ENCODE peak calls at places on chromosomes 5 and 9, in nine cellular contexts. V is astrocyte, L is SK-N-MC, C is PC-9, I is neural progenitor cell, D is PC-3, J is fibroblast of lung, X is MM.1S, Y is A673. A is an unnamed sample.

GRCh38 chr5:158313027-158313738 is 454.2 kb upstream of the CLINT1 start:
- DNase-seq in V (no peak), L (no peak), C (no peak), I (peak), D (no peak), J (no peak), X (no peak), Y (no peak), A (no peak)

GRCh38 chr9:129446828-129447550 is 173.9 kb downstream of the C9orf50 start:
- DNase-seq in V (no peak), L (no peak), C (no peak), I (no peak), D (no peak), J (no peak), X (no peak), Y (peak), A (no peak)

GRCh38 chr5:31477516-31477915 is 54.4 kb downstream of the DROSHA start:
- DNase-seq in V (no peak), L (no peak), C (no peak), I (no peak), D (no peak), J (peak), X (no peak), Y (no peak), A (no peak)

GRCh38 chr9:88710449-88710848 is 175.5 kb downstream of the NXNL2 start:
- DNase-seq in V (no peak), L (no peak), C (no peak), I (no peak), D (no peak), J (no peak), X (no peak), Y (no peak), A (no peak)

GRCh38 chr5:159734366-159734765 is 181.9 kb upstream of the ADRA1B start:
- DNase-seq in V (no peak), L (no peak), C (no peak), I (no peak), D (no peak), J (no peak), X (no peak), Y (no peak), A (no peak)

GRCh38 chr9:98215821-98216220 is 23.4 kb upstream of the CORO2A start:
- DNase-seq in V (no peak), L (no peak), C (no peak), I (peak), D (peak), J (no peak), X (no peak), Y (no peak), A (no peak)

GRCh38 chr9:94482110-94482509 is 72.8 kb upstream of the PCAT7 start:
- DNase-seq in V (no peak), L (no peak), C (no peak), I (no peak), D (no peak), J (no peak), X (no peak), Y (no peak), A (no peak)

GRCh38 chr5:13580058-13580457 is 364.4 kb downstream of the DNAH5 start:
- DNase-seq in V (no peak), L (no peak), C (no peak), I (no peak), D (no peak), J (no peak), X (no peak), Y (no peak), A (no peak)

GRCh38 chr9:73845954-73846690 is 651.0 kb upstream of the RORB start:
- DNase-seq in V (no peak), L (no peak), C (no peak), I (peak), D (no peak), J (no peak), X (no peak), Y (no peak), A (no peak)

GRCh38 chr5:126354012-126354856 is 69.0 kb upstream of the GRAMD2B start:
- DNase-seq in V (peak), L (peak), C (peak), I (peak), D (peak), J (peak), X (peak), Y (peak), A (peak)

GRCh38 chr5:138985683-138986082 is 110.5 kb upstream of the LRRTM2 start:
- DNase-seq in V (no peak), L (no peak), C (no peak), I (no peak), D (peak), J (no peak), X (no peak), Y (no peak), A (no peak)

GRCh38 chr5:170427672-170428236 is 38.6 kb upstream of the KCNMB1 start:
- DNase-seq in V (no peak), L (peak), C (no peak), I (no peak), D (no peak), J (peak), X (no peak), Y (peak), A (peak)

GRCh38 chr9:107214381-107214780 is 68.7 kb upstream of the RAD23B start:
- DNase-seq in V (peak), L (no peak), C (no peak), I (no peak), D (no peak), J (no peak), X (no peak), Y (no peak), A (no peak)

GRCh38 chr5:98510111-98510510 is 263.4 kb upstream of the RGMB start:
- DNase-seq in V (peak), L (no peak), C (no peak), I (no peak), D (peak), J (peak), X (no peak), Y (no peak), A (peak)

GRCh38 chr5:34497031-34497808 is 158.9 kb upstream of the RAI14 start:
- DNase-seq in V (no peak), L (no peak), C (no peak), I (no peak), D (no peak), J (peak), X (no peak), Y (no peak), A (no peak)

GRCh38 chr5:160847526-160848085 is 4.4 kb downstream of the ATP10B start:
- DNase-seq in V (no peak), L (no peak), C (no peak), I (no peak), D (no peak), J (no peak), X (no peak), Y (no peak), A (no peak)

GRCh38 chr5:87729786-87730185 is 317.1 kb upstream of the CCNH start:
- DNase-seq in V (no peak), L (no peak), C (no peak), I (no peak), D (no peak), J (no peak), X (no peak), Y (no peak), A (no peak)

GRCh38 chr5:145689235-145689634 is 145.9 kb downstream of the PRELID2 start:
- DNase-seq in V (no peak), L (no peak), C (no peak), I (no peak), D (no peak), J (no peak), X (peak), Y (no peak), A (no peak)

GRCh38 chr9:105690742-105691141 is 3.6 kb upstream of the TMEM38B start:
- DNase-seq in V (no peak), L (no peak), C (no peak), I (no peak), D (peak), J (peak), X (no peak), Y (no peak), A (no peak)

GRCh38 chr9:3441197-3441816 is 84.5 kb downstream of the RFX3 start:
- DNase-seq in V (peak), L (peak), C (peak), I (peak), D (peak), J (peak), X (peak), Y (peak), A (peak)

GRCh38 chr5:10702911-10703491 is 58.0 kb downstream of the DAP start:
- DNase-seq in V (peak), L (no peak), C (peak), I (no peak), D (peak), J (peak), X (no peak), Y (no peak), A (peak)

DNA sequence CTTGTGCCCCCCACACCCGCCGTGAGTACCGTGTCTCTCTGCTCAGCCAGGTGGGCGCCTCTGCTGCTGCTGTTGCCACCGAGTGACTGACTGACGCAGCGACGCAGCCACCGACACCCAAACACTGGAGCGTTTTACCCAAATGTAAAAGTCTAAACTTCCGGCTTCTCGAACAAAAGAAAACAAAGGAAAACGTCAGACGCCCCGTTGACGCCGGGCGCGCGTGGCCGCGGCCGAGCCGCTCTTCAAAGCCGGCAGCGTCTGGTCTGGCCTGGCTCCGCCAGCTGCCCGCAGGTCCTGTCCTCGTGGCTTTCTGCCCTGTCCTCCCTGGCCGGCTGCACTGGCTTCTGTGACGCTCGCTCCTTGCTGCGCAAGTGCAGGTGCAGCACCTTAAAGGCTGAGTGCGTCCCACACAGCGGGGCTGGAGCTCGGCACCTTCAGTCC is 41.4 kb upstream of the CLPTM1L start:
- DNase-seq in V (peak), L (no peak), C (peak), I (peak), D (peak), J (peak), X (peak), Y (peak), A (peak)
- TF ChIP-seq EZH2 in V (peak), L (no peak), C (peak), I (peak), D (no peak), J (peak), X (no peak), Y (peak), A (no peak)

GRCh38 chr9:77022783-77023440 is 3.5 kb downstream of the FOXB2 start:
- DNase-seq in V (no peak), L (no peak), C (no peak), I (peak), D (no peak), J (no peak), X (no peak), Y (no peak), A (no peak)
- TF ChIP-seq EZH2 in V (peak), L (peak), C (no peak), I (peak), D (no peak), J (peak), X (no peak), Y (peak), A (peak)

GRCh38 chr9:101737165-101737704 is 1.2 kb downstream of the GRIN3A start:
- DNase-seq in V (no peak), L (no peak), C (no peak), I (peak), D (no peak), J (no peak), X (no peak), Y (no peak), A (no peak)
- TF ChIP-seq EZH2 in V (no peak), L (no peak), C (no peak), I (peak), D (no peak), J (no peak), X (no peak), Y (peak), A (no peak)

GRCh38 chr5:172443441-172444109 is 10.8 kb downstream of the SH3PXD2B start:
- DNase-seq in V (peak), L (no peak), C (peak), I (no peak), D (peak), J (peak), X (no peak), Y (peak), A (peak)
- TF ChIP-seq EZH2 in V (no peak), L (no peak), C (no peak), I (no peak), D (no peak), J (no peak), X (no peak), Y (no peak), A (no peak)